ENCODE peak calls at places on chromosome 17, in four cellular contexts. Q, O, X and P are unnamed samples.

GRCh38 chr17:17840751-17841591 is 4.2 kb upstream of the SREBF1 start:
- DNase-seq in O (no peak), Q (peak), X (no peak), P (no peak)

GRCh38 chr17:80990921-80991644 is 558 bp upstream of the CHMP6 start:
- DNase-seq in X (no peak), Q (no peak), O (no peak), P (no peak)

GRCh38 chr17:83185023-83186002 is 105.9 kb downstream of the METRNL start:
- DNase-seq in X (no peak), Q (peak), O (peak), P (no peak)

GRCh38 chr17:30217054-30217453 is 18.4 kb downstream of the SLC6A4 start:
- DNase-seq in X (no peak), Q (no peak), O (no peak), P (no peak)

GRCh38 chr17:10428781-10429180 is 7.0 kb upstream of the MYH8 start:
- DNase-seq in O (no peak), X (no peak), Q (no peak), P (no peak)

GRCh38 chr17:79557276-79557675 is 53.6 kb downstream of the RBFOX3 start:
- DNase-seq in Q (no peak), X (no peak), O (peak), P (no peak)

GRCh38 chr17:48527742-48528028 is 3.1 kb downstream of the HOXB1 start:
- DNase-seq in O (no peak), Q (no peak), X (no peak), P (no peak)

GRCh38 chr17:39271546-39271945 is 45.8 kb upstream of the STAC2 start:
- DNase-seq in X (no peak), O (no peak), Q (no peak), P (no peak)

GRCh38 chr17:76378548-76379274 is 5.7 kb upstream of the SPHK1 start:
- DNase-seq in O (no peak), Q (no peak), X (no peak), P (no peak)